ENCODE peak calls at places on chromosomes 4 and X, in ten cellular contexts. R is non-pigmented ciliary epithelial cell, B is pancreas, F is Ammon's horn, K is small intestine, Q is SK-MEL-5, Z is midbrain, H is B cell, C is activated B cell treated with CpG ODN at 0.5 μM for 24 hours, Y is SK-N-MC. I is an unnamed sample.

GRCh38 chr4:108683479-108683878 is 33.1 kb downstream of the OSTC start:
- DNase-seq in R (no peak), B (no peak), F (peak), K (peak), Q (peak), Z (peak), H (no peak), C (no peak), Y (no peak), I (no peak)

GRCh38 chr4:62548108-62548524 is 1348.0 kb downstream of the ADGRL3 start:
- DNase-seq in R (no peak), B (no peak), F (no peak), K (peak), Q (peak), Z (no peak), H (no peak), C (no peak), Y (no peak), I (peak)

GRCh38 chr4:177163532-177163931 is 146.1 kb upstream of the NEIL3 start:
- DNase-seq in R (no peak), B (no peak), F (no peak), K (no peak), Q (no peak), Z (no peak), H (no peak), C (no peak), Y (no peak), I (no peak)

GRCh38 chrX:14697453-14697852 is 168.1 kb downstream of the GLRA2 start:
- DNase-seq in R (no peak), B (peak), F (no peak), K (peak), Q (peak), Z (no peak), H (no peak), C (no peak), Y (no peak), I (no peak)

GRCh38 chr4:125187221-125187620 is 127.5 kb upstream of the FAT4 start:
- DNase-seq in R (no peak), B (no peak), F (no peak), K (no peak), Q (no peak), Z (no peak), H (no peak), C (no peak), Y (no peak), I (no peak)

GRCh38 chr4:151095142-151095541 is 4.3 kb upstream of the RPS3A start:
- DNase-seq in R (no peak), B (no peak), F (no peak), K (no peak), Q (no peak), Z (no peak), H (no peak), C (no peak), Y (no peak), I (no peak)

GRCh38 chrX:47573334-47574095 is 8.7 kb upstream of the TIMP1 start:
- DNase-seq in R (no peak), B (no peak), F (no peak), K (peak), Q (no peak), Z (no peak), H (no peak), C (no peak), Y (no peak), I (no peak)

GRCh38 chrX:24464498-24464835 is 619 bp upstream of the PDK3 start:
- DNase-seq in R (no peak), B (peak), F (no peak), K (no peak), Q (no peak), Z (no peak), H (no peak), C (no peak), Y (no peak), I (no peak)

GRCh38 chr4:153467154-153467896 is 1.2 kb downstream of the TMEM131L start:
- DNase-seq in R (no peak), B (peak), F (peak), K (peak), Q (no peak), Z (no peak), H (peak), C (peak), Y (no peak), I (peak)

GRCh38 chr4:74181225-74181624 is 23.3 kb downstream of the MTHFD2L start:
- DNase-seq in R (no peak), B (no peak), F (no peak), K (no peak), Q (no peak), Z (no peak), H (no peak), C (no peak), Y (no peak), I (no peak)

GRCh38 chr4:13347517-13348125 is 136.5 kb downstream of the RAB28 start:
- DNase-seq in R (no peak), B (no peak), F (no peak), K (no peak), Q (no peak), Z (no peak), H (no peak), C (no peak), Y (no peak), I (no peak)

I was measured in left lung.